ENCODE peak calls at places on chromosomes 2 and 18, in four cellular contexts. One of them, this sample, is unnamed.
A peak's percentile ranks its signal among the peaks of the same experiment; 100 is the strongest.

GRCh38 chr2:177332992-177333388 is 59.6 kb upstream of the AGPS start:
- DNase-seq in HepG2: no peak
- DNase-seq in K562: no peak
- DNase-seq in A549: no peak
- DNase-seq in this sample: no peak

GRCh38 chr2:25251461-25252273 is 83.3 kb upstream of the POMC start:
- DNase-seq in K562: peak; percentile 75
- DNase-seq in HepG2: peak; percentile 91
- DNase-seq in A549: peak; percentile 67
- DNase-seq in this sample: peak; percentile 57

GRCh38 chr2:166451451-166451850 is 42.6 kb downstream of the SCN7A start:
- DNase-seq in A549: no peak
- DNase-seq in HepG2: no peak
- DNase-seq in K562: no peak
- DNase-seq in this sample: no peak

GRCh38 chr18:27549335-27550039 is 364.4 kb upstream of the CHST9 start:
- DNase-seq in HepG2: no peak
- DNase-seq in A549: no peak
- DNase-seq in K562: no peak
- DNase-seq in this sample: no peak

GRCh38 chr18:48544116-48544515 is 5.3 kb downstream of the CTIF start:
- DNase-seq in A549: no peak
- DNase-seq in K562: no peak
- DNase-seq in HepG2: no peak
- DNase-seq in this sample: no peak

GRCh38 chr18:68428026-68428425 is 286.9 kb downstream of the TMX3 start:
- DNase-seq in A549: no peak
- DNase-seq in HepG2: no peak
- DNase-seq in K562: no peak
- DNase-seq in this sample: no peak

GRCh38 chr2:198327526-198327925 is 523.1 kb downstream of the PLCL1 start:
- DNase-seq in HepG2: no peak
- DNase-seq in A549: no peak
- DNase-seq in K562: no peak
- DNase-seq in this sample: no peak

GRCh38 chr18:32469691-32470131 is 971 bp downstream of the GAREM1 start:
- DNase-seq in HepG2: no peak
- DNase-seq in K562: no peak
- DNase-seq in A549: peak; percentile 3
- DNase-seq in this sample: no peak

GRCh38 chr2:9539530-9539929 is 16.1 kb downstream of the ADAM17 start:
- DNase-seq in K562: no peak
- DNase-seq in A549: no peak
- DNase-seq in HepG2: no peak
- DNase-seq in this sample: no peak

GRCh38 chr2:121088251-121089004 is 196.6 kb downstream of the TFCP2L1 start:
- DNase-seq in A549: no peak
- DNase-seq in K562: no peak
- DNase-seq in HepG2: no peak
- DNase-seq in this sample: no peak

GRCh38 chr2:224025874-224026273 is 13.2 kb downstream of the SERPINE2 start:
- DNase-seq in K562: no peak
- DNase-seq in HepG2: no peak
- DNase-seq in A549: no peak
- DNase-seq in this sample: no peak

GRCh38 chr18:7871560-7872456 is 304.7 kb downstream of the PTPRM start:
- DNase-seq in A549: peak; percentile 28
- DNase-seq in HepG2: peak; percentile 49
- DNase-seq in K562: no peak
- DNase-seq in this sample: no peak

GRCh38 chr18:26458526-26459232 is 89.7 kb downstream of the KCTD1 start:
- DNase-seq in A549: no peak
- DNase-seq in HepG2: no peak
- DNase-seq in K562: no peak
- DNase-seq in this sample: no peak

GRCh38 chr18:24031916-24032315 is 17.4 kb downstream of the TTC39C start:
- DNase-seq in A549: no peak
- DNase-seq in K562: no peak
- DNase-seq in HepG2: no peak
- DNase-seq in this sample: no peak

GRCh38 chr2:222413295-222413911 is 10.9 kb upstream of the SGPP2 start:
- DNase-seq in K562: no peak
- DNase-seq in A549: no peak
- DNase-seq in HepG2: no peak
- DNase-seq in this sample: no peak

GRCh38 chr18:10490401-10491289 is 35.2 kb upstream of the NAPG start:
- DNase-seq in HepG2: peak; percentile 77
- DNase-seq in K562: peak; percentile 35
- DNase-seq in A549: peak; percentile 56
- DNase-seq in this sample: peak; percentile 58

GRCh38 chr18:35695803-35696202 is 114.3 kb downstream of the GALNT1 start:
- DNase-seq in HepG2: no peak
- DNase-seq in K562: no peak
- DNase-seq in A549: no peak
- DNase-seq in this sample: no peak

GRCh38 chr18:68507781-68508180 is 207.1 kb downstream of the TMX3 start:
- DNase-seq in HepG2: no peak
- DNase-seq in K562: no peak
- DNase-seq in A549: no peak
- DNase-seq in this sample: no peak

GRCh38 chr2:189096769-189097447 is 82.7 kb downstream of the COL5A2 start:
- DNase-seq in HepG2: peak; percentile 47
- DNase-seq in K562: no peak
- DNase-seq in A549: peak; percentile 7
- DNase-seq in this sample: no peak

GRCh38 chr2:193527146-193527545 is 1332.4 kb upstream of the TMEFF2 start:
- DNase-seq in HepG2: no peak
- DNase-seq in K562: no peak
- DNase-seq in A549: no peak
- DNase-seq in this sample: no peak

GRCh38 chr2:216698895-216699294 is 3.5 kb upstream of the IGFBP5 start:
- DNase-seq in HepG2: peak; percentile 61
- DNase-seq in A549: peak; percentile 42
- DNase-seq in K562: peak; percentile 31
- DNase-seq in this sample: no peak

GRCh38 chr2:8644605-8645175 is 37.2 kb upstream of the ID2 start:
- DNase-seq in K562: peak; percentile 75
- DNase-seq in A549: no peak
- DNase-seq in HepG2: no peak
- DNase-seq in this sample: peak; percentile 58

GRCh38 chr2:3597567-3597966 is 2.7 kb downstream of the COLEC11 start:
- DNase-seq in K562: no peak
- DNase-seq in A549: no peak
- DNase-seq in HepG2: no peak
- DNase-seq in this sample: no peak

GRCh38 chr2:192749606-192750200 is 555.0 kb upstream of the TMEFF2 start:
- DNase-seq in K562: no peak
- DNase-seq in HepG2: peak; percentile 9
- DNase-seq in A549: no peak
- DNase-seq in this sample: no peak

GRCh38 chr2:220188031-220188430 is 560.6 kb downstream of the SLC4A3 start:
- DNase-seq in A549: peak; percentile 16
- DNase-seq in K562: no peak
- DNase-seq in HepG2: no peak
- DNase-seq in this sample: no peak

GRCh38 chr18:79309572-79310278 is 86.0 kb upstream of the NFATC1 start:
- DNase-seq in A549: no peak
- DNase-seq in K562: no peak
- DNase-seq in HepG2: no peak
- DNase-seq in this sample: no peak

GRCh38 chr2:129906139-129906860 is 73.2 kb upstream of the RAB6C start:
- DNase-seq in A549: no peak
- DNase-seq in HepG2: no peak
- DNase-seq in K562: no peak
- DNase-seq in this sample: no peak

GRCh38 chr2:170216415-170216814 is 38.5 kb downstream of the MYO3B start:
- DNase-seq in HepG2: no peak
- DNase-seq in A549: no peak
- DNase-seq in K562: no peak
- DNase-seq in this sample: no peak

GRCh38 chr18:39862341-39862740 is 2092.7 kb upstream of the PIK3C3 start:
- DNase-seq in HepG2: no peak
- DNase-seq in A549: no peak
- DNase-seq in K562: no peak
- DNase-seq in this sample: no peak

GRCh38 chr2:237590272-237591020 is at the start of gene RAB17:
- DNase-seq in K562: no peak
- DNase-seq in HepG2: peak; percentile 90
- DNase-seq in A549: peak; percentile 44
- DNase-seq in this sample: peak; percentile 51

GRCh38 chr2:215218587-215219577 is 80.5 kb upstream of the ABCA12 start:
- DNase-seq in HepG2: no peak
- DNase-seq in A549: no peak
- DNase-seq in K562: no peak
- DNase-seq in this sample: no peak

GRCh38 chr2:160174322-160174721 is 25.8 kb downstream of the ITGB6 start:
- DNase-seq in A549: no peak
- DNase-seq in HepG2: no peak
- DNase-seq in K562: no peak
- DNase-seq in this sample: no peak

DNA sequence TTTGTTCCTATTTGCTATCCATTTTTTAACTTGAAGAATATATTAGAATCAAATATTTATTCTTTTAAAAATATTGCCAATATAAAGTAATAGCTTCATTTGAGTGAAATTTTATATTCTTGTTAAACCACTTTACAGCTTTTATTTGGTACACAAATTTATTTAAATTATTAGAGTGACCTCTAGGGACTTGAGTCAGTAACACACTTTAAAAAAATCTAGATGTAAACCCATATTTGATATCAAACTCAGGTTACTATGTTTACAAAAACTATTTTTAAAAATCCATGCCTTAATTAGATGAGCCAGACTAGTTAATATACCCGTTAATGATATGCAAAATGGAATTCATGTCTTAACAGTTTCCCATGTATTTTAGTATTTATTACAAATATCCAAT is 134.6 kb downstream of the MAP4K4 start:
- DNase-seq in HepG2: no peak
- DNase-seq in A549: no peak
- DNase-seq in K562: no peak
- DNase-seq in this sample: no peak
- TF ChIP-seq NR3C1 in HepG2: no peak
- TF ChIP-seq NR3C1 in A549: no peak
- TF ChIP-seq NR3C1 in K562: no peak
- TF ChIP-seq NR3C1 in this sample: no peak

GRCh38 chr2:15826273-15826717 is 114.1 kb upstream of the MYCN start:
- DNase-seq in HepG2: no peak
- DNase-seq in K562: no peak
- DNase-seq in A549: no peak
- DNase-seq in this sample: peak; percentile 61
- TF ChIP-seq NR3C1 in HepG2: no peak
- TF ChIP-seq NR3C1 in K562: no peak
- TF ChIP-seq NR3C1 in A549: no peak
- TF ChIP-seq NR3C1 in this sample: no peak

DNA sequence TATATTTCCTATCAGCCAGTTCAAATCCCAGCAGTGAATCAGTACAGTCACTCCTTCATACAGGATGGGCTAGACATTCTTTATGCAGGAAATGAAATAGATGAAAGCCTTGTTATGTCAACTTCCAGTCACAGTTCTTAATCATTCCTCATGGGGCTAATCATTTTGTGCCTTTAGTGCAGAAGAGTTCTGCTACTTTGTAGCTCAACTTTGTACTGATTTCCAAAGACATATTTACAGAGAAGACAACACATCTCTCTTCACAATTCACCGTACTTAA is 593.9 kb upstream of the NETO1 start:
- DNase-seq in A549: no peak
- DNase-seq in K562: no peak
- DNase-seq in HepG2: no peak
- DNase-seq in this sample: no peak
- TF ChIP-seq NR3C1 in A549: no peak
- TF ChIP-seq NR3C1 in K562: no peak
- TF ChIP-seq NR3C1 in HepG2: no peak
- TF ChIP-seq NR3C1 in this sample: no peak

DNA sequence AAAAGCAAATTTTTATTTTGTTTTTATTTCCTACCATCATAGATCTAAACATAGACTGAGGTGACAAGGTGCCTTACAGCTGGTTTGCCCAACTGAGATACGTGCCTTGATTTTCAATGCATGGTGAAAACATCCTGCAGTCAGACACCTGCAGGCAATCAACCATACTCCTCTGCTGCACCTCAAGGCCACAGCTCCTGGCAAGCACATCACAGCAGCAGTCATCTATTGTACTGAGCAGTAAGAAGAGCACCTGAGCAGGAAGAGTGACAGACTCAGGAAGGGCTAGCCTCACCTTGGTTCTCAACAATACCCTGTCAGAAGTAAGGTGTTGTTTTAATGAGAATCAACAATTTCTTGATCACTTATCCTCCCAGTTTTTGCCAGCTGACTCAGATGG is 1206.8 kb upstream of the NRXN1 start:
- DNase-seq in K562: no peak
- DNase-seq in A549: no peak
- DNase-seq in HepG2: no peak
- DNase-seq in this sample: peak; percentile 22
- TF ChIP-seq NR3C1 in K562: no peak
- TF ChIP-seq NR3C1 in A549: no peak
- TF ChIP-seq NR3C1 in HepG2: no peak
- TF ChIP-seq NR3C1 in this sample: no peak

DNA sequence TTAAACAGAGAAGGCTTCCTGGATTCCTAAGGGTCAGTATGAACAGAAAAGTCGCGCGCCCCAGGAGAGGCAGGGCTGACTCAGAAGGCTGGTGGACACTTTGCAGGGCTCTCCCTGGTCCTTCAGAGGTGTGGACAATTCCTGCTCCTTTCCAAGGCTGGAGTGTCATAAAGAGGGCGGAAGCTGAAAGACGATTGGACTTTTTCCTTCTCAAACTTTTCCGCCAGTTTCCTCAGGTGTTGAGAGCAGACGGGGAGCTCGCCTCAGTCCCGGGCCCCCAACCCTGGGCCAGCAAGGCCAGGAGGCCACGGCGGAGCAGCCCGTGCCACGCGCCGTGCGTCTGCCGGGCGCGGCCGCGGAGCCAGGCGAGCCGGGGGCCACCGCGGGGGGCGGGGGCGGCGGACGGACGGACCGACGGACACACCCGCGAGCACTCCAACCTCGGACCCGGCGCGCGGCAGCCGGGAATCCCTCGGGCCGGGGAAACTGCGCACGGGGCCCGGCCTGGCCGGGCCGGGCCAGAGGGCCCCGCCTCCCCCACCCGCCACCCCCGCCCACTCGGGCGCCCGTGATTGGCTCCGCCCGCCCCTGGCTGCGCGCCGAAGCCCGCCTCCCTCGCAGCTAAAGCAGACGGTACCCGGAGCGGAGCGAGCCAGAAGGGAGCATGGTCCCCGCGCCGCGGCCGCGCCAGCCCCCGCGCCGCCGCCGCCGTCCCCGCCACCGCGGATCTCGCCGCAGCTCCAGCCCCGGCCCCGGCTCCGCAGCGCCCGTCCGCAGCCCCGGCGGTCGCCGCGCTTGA is at the start of gene KLHL29:
- DNase-seq in HepG2: no peak
- DNase-seq in A549: peak; percentile 89
- DNase-seq in K562: peak; percentile 95
- DNase-seq in this sample: peak; percentile 69
- TF ChIP-seq NR3C1 in HepG2: no peak
- TF ChIP-seq NR3C1 in A549: no peak
- TF ChIP-seq NR3C1 in K562: no peak
- TF ChIP-seq NR3C1 in this sample: no peak